ENCODE peak calls at places on chromosomes 2 and 18, in nine cellular contexts. U is testis, F is ascending aorta, X is body of pancreas, Q is uterus, D is neural progenitor cell, Y is pancreas, K is PC-9, W is sigmoid colon. B is an unnamed sample.

GRCh38 chr2:66496680-66497420 is 61.9 kb downstream of the MEIS1 start:
- DNase-seq in U (no peak), F (no peak), X (no peak), Q (no peak), D (no peak), Y (no peak), K (no peak), W (no peak), B (no peak)

GRCh38 chr18:26415041-26415440 is 133.3 kb downstream of the KCTD1 start:
- DNase-seq in U (no peak), F (no peak), X (no peak), Q (no peak), D (no peak), Y (no peak), K (no peak), W (no peak), B (no peak)

GRCh38 chr18:45007531-45007930 is 326.8 kb downstream of the SETBP1 start:
- DNase-seq in U (no peak), F (no peak), X (no peak), Q (no peak), D (no peak), Y (no peak), K (no peak), W (no peak), B (no peak)

GRCh38 chr18:44856157-44856556 is 175.5 kb downstream of the SETBP1 start:
- DNase-seq in U (no peak), F (no peak), X (no peak), Q (no peak), D (no peak), Y (no peak), K (peak), W (no peak), B (no peak)

GRCh38 chr2:8851811-8852560 is 14.6 kb upstream of the KIDINS220 start:
- DNase-seq in U (no peak), F (no peak), X (no peak), Q (no peak), D (no peak), Y (no peak), K (no peak), W (no peak), B (no peak)

GRCh38 chr2:28652217-28652616 is 99.4 kb upstream of the PPP1CB start:
- DNase-seq in U (no peak), F (no peak), X (no peak), Q (no peak), D (no peak), Y (no peak), K (peak), W (no peak), B (no peak)

GRCh38 chr18:58320907-58321561 is 277.0 kb downstream of the NEDD4L start:
- DNase-seq in U (no peak), F (no peak), X (no peak), Q (no peak), D (no peak), Y (no peak), K (no peak), W (no peak), B (no peak)

GRCh38 chr2:95185197-95185596 is 19.6 kb downstream of the ZNF2 start:
- DNase-seq in U (no peak), F (no peak), X (no peak), Q (no peak), D (no peak), Y (no peak), K (no peak), W (no peak), B (no peak)

GRCh38 chr2:216996279-216996845 is 136.5 kb upstream of the TNP1 start:
- DNase-seq in U (no peak), F (no peak), X (no peak), Q (no peak), D (no peak), Y (no peak), K (no peak), W (no peak), B (no peak)

GRCh38 chr2:169287666-169288065 is 74.7 kb downstream of the LRP2 start:
- DNase-seq in U (no peak), F (no peak), X (no peak), Q (no peak), D (no peak), Y (no peak), K (no peak), W (no peak), B (no peak)

GRCh38 chr2:44553456-44553855 is 191.7 kb downstream of the CAMKMT start:
- DNase-seq in U (no peak), F (no peak), X (no peak), Q (no peak), D (no peak), Y (no peak), K (peak), W (no peak), B (peak)

GRCh38 chr2:239852272-239852671 is 172.9 kb downstream of the NDUFA10 start:
- DNase-seq in U (peak), F (no peak), X (no peak), Q (no peak), D (no peak), Y (no peak), K (no peak), W (no peak), B (no peak)

GRCh38 chr2:168660859-168661258 is 141.6 kb upstream of the NOSTRIN start:
- DNase-seq in U (no peak), F (no peak), X (no peak), Q (no peak), D (peak), Y (no peak), K (no peak), W (no peak), B (no peak)

GRCh38 chr2:8090748-8091700 is 590.8 kb upstream of the ID2 start:
- DNase-seq in U (peak), F (peak), X (peak), Q (peak), D (no peak), Y (no peak), K (no peak), W (peak), B (peak)

GRCh38 chr2:63060079-63060482 is 9.5 kb downstream of the OTX1 start:
- DNase-seq in U (no peak), F (no peak), X (no peak), Q (no peak), D (peak), Y (no peak), K (no peak), W (no peak), B (no peak)

GRCh38 chr2:215811409-215812355 is 201.7 kb downstream of the MREG start:
- DNase-seq in U (no peak), F (no peak), X (no peak), Q (no peak), D (no peak), Y (no peak), K (no peak), W (no peak), B (no peak)

GRCh38 chr18:48991299-48992055 is 40.7 kb upstream of the SMAD7 start:
- DNase-seq in U (no peak), F (no peak), X (no peak), Q (no peak), D (no peak), Y (no peak), K (peak), W (no peak), B (peak)

GRCh38 chr18:9796933-9797549 is 88.7 kb upstream of the TXNDC2 start:
- DNase-seq in U (peak), F (no peak), X (no peak), Q (peak), D (no peak), Y (no peak), K (no peak), W (no peak), B (no peak)

GRCh38 chr2:152055366-152056108 is 43.3 kb downstream of the CACNB4 start:
- DNase-seq in U (no peak), F (no peak), X (no peak), Q (no peak), D (no peak), Y (no peak), K (peak), W (no peak), B (no peak)

GRCh38 chr18:23591011-23591410 is 4.7 kb upstream of the NPC1 start:
- DNase-seq in U (no peak), F (no peak), X (no peak), Q (no peak), D (no peak), Y (no peak), K (no peak), W (no peak), B (no peak)

GRCh38 chr2:229416116-229416694 is 145.1 kb upstream of the PID1 start:
- DNase-seq in U (peak), F (peak), X (peak), Q (peak), D (no peak), Y (no peak), K (no peak), W (peak), B (no peak)

GRCh38 chr2:241811209-241811951 is 2.4 kb downstream of the NEU4 start:
- DNase-seq in U (peak), F (no peak), X (no peak), Q (peak), D (no peak), Y (peak), K (no peak), W (peak), B (no peak)

GRCh38 chr2:73233932-73234832 is at the start of gene CCT7:
- DNase-seq in U (peak), F (peak), X (peak), Q (peak), D (peak), Y (peak), K (peak), W (peak), B (peak)

GRCh38 chr2:158966321-158966720 is 2.1 kb upstream of the TANC1 start:
- DNase-seq in U (no peak), F (no peak), X (no peak), Q (no peak), D (no peak), Y (no peak), K (no peak), W (no peak), B (no peak)

GRCh38 chr2:75633620-75634019 is 13.0 kb upstream of the MRPL19 start:
- DNase-seq in U (no peak), F (no peak), X (no peak), Q (no peak), D (no peak), Y (no peak), K (no peak), W (no peak), B (no peak)

GRCh38 chr2:48205137-48205798 is 299.0 kb upstream of the FBXO11 start:
- DNase-seq in U (peak), F (no peak), X (no peak), Q (no peak), D (peak), Y (no peak), K (no peak), W (no peak), B (no peak)

GRCh38 chr2:131062066-131062465 is 31.2 kb downstream of the FAM168B start:
- DNase-seq in U (no peak), F (no peak), X (no peak), Q (no peak), D (no peak), Y (no peak), K (no peak), W (no peak), B (no peak)

GRCh38 chr18:74534150-74534969 is at the start of gene CNDP1:
- DNase-seq in U (no peak), F (no peak), X (no peak), Q (no peak), D (peak), Y (no peak), K (no peak), W (no peak), B (no peak)

GRCh38 chr18:21243041-21243431 is 1.0 kb downstream of the GREB1L start:
- DNase-seq in U (peak), F (no peak), X (no peak), Q (no peak), D (peak), Y (no peak), K (no peak), W (no peak), B (no peak)

GRCh38 chr18:21110667-21111350 is 804 bp downstream of the ROCK1 start:
- DNase-seq in U (peak), F (no peak), X (peak), Q (no peak), D (no peak), Y (peak), K (no peak), W (peak), B (no peak)

GRCh38 chr2:218406209-218406948 is 6.7 kb downstream of the CTDSP1 start:
- DNase-seq in U (peak), F (peak), X (peak), Q (peak), D (peak), Y (peak), K (peak), W (peak), B (peak)

GRCh38 chr2:179802483-179802882 is 58.9 kb downstream of the ZNF385B start:
- DNase-seq in U (no peak), F (no peak), X (no peak), Q (no peak), D (no peak), Y (no peak), K (no peak), W (no peak), B (no peak)

GRCh38 chr2:32617790-32618189 is 10.1 kb upstream of the TTC27 start:
- DNase-seq in U (no peak), F (no peak), X (no peak), Q (no peak), D (no peak), Y (no peak), K (no peak), W (no peak), B (no peak)

GRCh38 chr2:223602972-223603371 is 811 bp upstream of the SCG2 start:
- DNase-seq in U (no peak), F (no peak), X (no peak), Q (no peak), D (no peak), Y (no peak), K (no peak), W (no peak), B (no peak)

GRCh38 chr2:174599310-174599941 is 1.8 kb upstream of the WIPF1 start:
- DNase-seq in U (no peak), F (no peak), X (no peak), Q (no peak), D (no peak), Y (no peak), K (no peak), W (no peak), B (no peak)

GRCh38 chr2:11784747-11785610 is 38.5 kb downstream of the LPIN1 start:
- DNase-seq in U (peak), F (no peak), X (peak), Q (peak), D (peak), Y (peak), K (no peak), W (peak), B (peak)

GRCh38 chr18:3540805-3541548 is 91.0 kb downstream of the TGIF1 start:
- DNase-seq in U (no peak), F (no peak), X (no peak), Q (no peak), D (no peak), Y (no peak), K (peak), W (no peak), B (no peak)

GRCh38 chr2:85886585-85886984 is 2.2 kb downstream of the ST3GAL5 start:
- DNase-seq in U (peak), F (no peak), X (peak), Q (peak), D (no peak), Y (no peak), K (no peak), W (peak), B (peak)

GRCh38 chr2:200786423-200786822 is 25.3 kb upstream of the BZW1 start:
- DNase-seq in U (no peak), F (no peak), X (no peak), Q (no peak), D (no peak), Y (no peak), K (peak), W (no peak), B (peak)

GRCh38 chr2:26033270-26033768 is 565 bp upstream of the RAB10 start:
- DNase-seq in U (peak), F (no peak), X (peak), Q (no peak), D (peak), Y (no peak), K (peak), W (no peak), B (peak)

GRCh38 chr2:206275274-206276160 is 1.1 kb downstream of the ZDBF2 start:
- DNase-seq in U (no peak), F (no peak), X (peak), Q (no peak), D (peak), Y (no peak), K (peak), W (no peak), B (peak)

GRCh38 chr2:206277503-206277902 is 3.0 kb downstream of the ZDBF2 start:
- DNase-seq in U (no peak), F (no peak), X (no peak), Q (no peak), D (no peak), Y (no peak), K (no peak), W (no peak), B (no peak)

GRCh38 chr2:206271066-206271465 is 3.4 kb upstream of the ZDBF2 start:
- DNase-seq in U (no peak), F (no peak), X (no peak), Q (no peak), D (no peak), Y (no peak), K (no peak), W (no peak), B (no peak)

GRCh38 chr2:206276169-206276927 is 1.9 kb downstream of the ZDBF2 start:
- DNase-seq in U (no peak), F (no peak), X (no peak), Q (no peak), D (peak), Y (no peak), K (no peak), W (no peak), B (no peak)

DNA sequence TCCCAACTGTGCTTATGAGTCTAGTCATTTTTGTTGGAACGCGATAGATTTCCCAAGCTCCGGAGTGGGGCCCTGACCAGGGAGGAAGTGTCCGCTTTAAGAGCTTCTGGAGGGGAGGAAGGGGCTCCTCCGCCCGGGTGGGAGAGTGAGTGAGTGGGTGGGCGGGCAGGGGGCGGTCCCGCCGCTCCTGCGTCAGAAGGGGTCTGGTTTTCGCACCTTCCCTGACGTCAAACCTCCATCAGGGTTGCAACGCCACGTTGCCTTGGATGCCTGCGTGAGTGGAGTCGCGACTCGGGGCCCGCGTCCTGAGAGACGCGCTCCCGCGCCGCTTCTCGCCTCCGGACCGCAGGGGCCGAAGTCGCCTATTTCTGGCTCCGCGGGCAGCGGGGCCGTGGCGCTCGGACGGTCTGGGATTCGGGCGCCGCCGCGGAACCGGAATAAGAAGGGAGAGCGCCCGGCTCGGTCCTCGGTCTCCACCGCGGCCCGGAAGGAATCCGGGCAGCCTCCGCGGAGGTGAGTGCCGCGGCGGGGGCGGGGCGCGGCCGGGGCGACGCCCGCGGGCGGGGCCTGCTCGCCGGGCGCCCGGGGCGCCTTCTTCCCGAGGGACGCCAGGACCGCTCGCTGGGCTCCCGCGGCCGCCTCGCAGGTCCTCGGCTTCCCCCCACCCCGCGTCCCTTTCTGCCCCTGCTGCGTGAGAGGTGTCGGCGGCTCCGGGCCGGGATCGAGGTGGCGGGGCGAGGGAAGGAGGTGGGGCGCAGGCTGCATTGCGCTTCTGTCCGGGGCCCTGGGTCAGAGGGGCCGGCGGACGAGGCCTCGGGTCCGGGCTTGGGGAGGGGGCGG is at the start of gene ZDBF2:
- DNase-seq in U (peak), F (no peak), X (peak), Q (peak), D (peak), Y (peak), K (peak), W (peak), B (peak)
- H3K27ac ChIP-seq in U (peak), F (peak), X (peak), Q (peak), D (peak), Y (peak), K (peak), W (peak), B (peak)

GRCh38 chr2:171574149-171574795 is 52.0 kb downstream of the CYBRD1 start:
- DNase-seq in U (peak), F (no peak), X (peak), Q (peak), D (peak), Y (peak), K (peak), W (peak), B (peak)
- TF ChIP-seq CTCF in U (peak), F (peak), X (peak), Q (peak), D (peak), Y (peak), K (peak), W (peak), B (peak)

GRCh38 chr2:19350678-19351401 is 7.6 kb downstream of the OSR1 start:
- DNase-seq in U (no peak), F (no peak), X (no peak), Q (no peak), D (no peak), Y (no peak), K (no peak), W (no peak), B (no peak)

GRCh38 chr2:19347619-19348562 is 10.5 kb downstream of the OSR1 start:
- DNase-seq in U (peak), F (peak), X (peak), Q (peak), D (peak), Y (peak), K (peak), W (peak), B (peak)

GRCh38 chr2:19349911-19350677 is 8.3 kb downstream of the OSR1 start:
- DNase-seq in U (peak), F (no peak), X (peak), Q (no peak), D (peak), Y (peak), K (no peak), W (no peak), B (no peak)

GRCh38 chr2:19348692-19349091 is 9.7 kb downstream of the OSR1 start:
- DNase-seq in U (no peak), F (no peak), X (no peak), Q (no peak), D (no peak), Y (no peak), K (no peak), W (peak), B (no peak)

DNA sequence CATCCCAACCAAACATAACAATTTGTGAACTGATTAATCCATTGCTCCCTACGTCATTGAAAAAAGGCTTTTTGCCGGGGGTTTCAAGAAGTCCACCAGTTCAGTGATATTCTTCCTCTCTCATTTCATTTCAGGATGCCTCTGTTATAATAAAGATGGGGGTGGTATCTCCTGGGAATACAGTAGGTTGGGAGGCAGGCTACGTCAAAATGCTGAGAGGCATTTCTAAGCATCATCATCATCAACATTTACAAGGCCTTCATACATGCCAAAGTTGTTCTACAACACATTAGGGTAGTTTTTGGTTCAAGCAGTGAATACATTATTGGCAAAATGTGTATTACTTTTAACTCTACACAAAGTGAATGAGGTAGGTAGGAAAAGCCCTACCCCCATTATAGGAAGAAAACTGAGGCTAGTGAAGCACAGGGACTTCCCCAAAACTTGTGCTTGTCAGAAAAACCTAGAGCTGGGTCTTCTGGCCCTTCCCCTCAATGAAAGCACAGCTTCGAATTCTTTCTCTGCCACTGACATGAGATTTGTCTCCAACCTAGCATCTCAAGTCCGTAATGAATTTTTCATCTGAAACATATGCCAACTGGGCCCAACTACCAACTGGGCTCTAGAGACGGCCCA is 11.3 kb downstream of the OSR1 start:
- DNase-seq in U (no peak), F (no peak), X (no peak), Q (no peak), D (no peak), Y (no peak), K (no peak), W (no peak), B (no peak)
- H3K27ac ChIP-seq in U (peak), F (peak), X (peak), Q (peak), D (no peak), Y (peak), K (peak), W (peak), B (peak)

DNA sequence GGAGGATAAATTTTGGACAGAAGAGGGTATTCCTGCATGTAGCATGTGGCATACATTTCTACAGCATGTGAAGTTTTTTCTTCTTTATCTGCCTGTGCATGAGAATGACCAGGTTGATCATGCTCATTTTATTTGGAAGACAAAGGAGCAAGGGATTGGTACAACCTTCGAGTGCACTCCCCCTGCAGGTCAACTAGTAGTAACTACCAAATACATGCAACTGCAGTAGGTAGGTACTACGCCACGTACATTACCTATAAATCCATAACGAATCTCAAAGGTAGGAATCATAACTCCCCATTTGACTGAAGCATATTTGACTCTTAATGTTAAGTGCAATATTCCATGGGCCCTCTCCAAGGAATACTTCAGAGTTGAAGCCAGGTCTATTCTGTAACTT is 763.9 kb downstream of the TSN start:
- DNase-seq in U (no peak), F (no peak), X (no peak), Q (no peak), D (peak), Y (no peak), K (no peak), W (no peak), B (no peak)
- TF ChIP-seq CTCF in U (no peak), F (no peak), X (peak), Q (no peak), D (peak), Y (no peak), K (peak), W (no peak), B (no peak)